ENCODE peak calls at places on chromosomes 3 and 15, in six cellular contexts. N is GM04504, R is cardiac septum, L is cardiac muscle cell, Q is right lobe of liver, D is NCI-H1930. Z is an unnamed sample.

GRCh38 chr15:88982304-88982945 is 69.2 kb upstream of the MFGE8 start:
- DNase-seq in N (peak), R (peak), L (no peak), Q (no peak), D (no peak), Z (no peak)

GRCh38 chr3:145648396-145648795 is 512.6 kb downstream of the PLOD2 start:
- DNase-seq in N (no peak), R (no peak), L (no peak), Q (no peak), D (no peak), Z (no peak)

GRCh38 chr3:191330309-191330712 is at the start of gene UTS2B:
- DNase-seq in N (peak), R (no peak), L (no peak), Q (no peak), D (no peak), Z (no peak)

GRCh38 chr3:108953210-108953609 is 469 bp downstream of the GUCA1C start:
- DNase-seq in N (no peak), R (no peak), L (no peak), Q (no peak), D (no peak), Z (no peak)

GRCh38 chr3:146093928-146094327 is 67.1 kb downstream of the PLOD2 start:
- DNase-seq in N (no peak), R (no peak), L (no peak), Q (peak), D (no peak), Z (no peak)

GRCh38 chr3:117809157-117810081 is 1099.8 kb downstream of the TUSC7 start:
- DNase-seq in N (no peak), R (no peak), L (no peak), Q (no peak), D (no peak), Z (no peak)

GRCh38 chr15:32959077-32959476 is 235.4 kb downstream of the FMN1 start:
- DNase-seq in N (no peak), R (no peak), L (no peak), Q (no peak), D (no peak), Z (no peak)

GRCh38 chr15:99446565-99447496 is 119.0 kb upstream of the MEF2A start:
- DNase-seq in N (no peak), R (no peak), L (no peak), Q (no peak), D (no peak), Z (no peak)

GRCh38 chr15:60838206-60838605 is 359.3 kb upstream of the ICE2 start:
- DNase-seq in N (no peak), R (no peak), L (no peak), Q (no peak), D (no peak), Z (no peak)

GRCh38 chr15:101000271-101000681 is 81.1 kb downstream of the LRRK1 start:
- DNase-seq in N (peak), R (no peak), L (no peak), Q (no peak), D (no peak), Z (no peak)

GRCh38 chr3:124558898-124559649 is 171.2 kb upstream of the UMPS start:
- DNase-seq in N (peak), R (peak), L (peak), Q (peak), D (no peak), Z (peak)

GRCh38 chr3:18424213-18424861 is 802 bp downstream of the SATB1 start:
- DNase-seq in N (no peak), R (no peak), L (no peak), Q (no peak), D (no peak), Z (peak)

GRCh38 chr15:76376816-76377215 is 40.2 kb downstream of the ISL2 start:
- DNase-seq in N (no peak), R (no peak), L (peak), Q (no peak), D (no peak), Z (no peak)

GRCh38 chr3:181687190-181687589 is 24.5 kb upstream of the SOX2 start:
- DNase-seq in N (no peak), R (no peak), L (no peak), Q (no peak), D (no peak), Z (no peak)

GRCh38 chr3:132253262-132253878 is 63.8 kb upstream of the ACP3 start:
- DNase-seq in N (peak), R (no peak), L (peak), Q (no peak), D (no peak), Z (no peak)

GRCh38 chr3:36477655-36478054 is 97.4 kb downstream of the STAC start:
- DNase-seq in N (peak), R (no peak), L (no peak), Q (no peak), D (no peak), Z (no peak)

GRCh38 chr3:26963356-26963742 is 340.8 kb downstream of the LRRC3B start:
- DNase-seq in N (no peak), R (no peak), L (no peak), Q (no peak), D (no peak), Z (no peak)

GRCh38 chr15:83613146-83613635 is 40.7 kb upstream of the ADAMTSL3 start:
- DNase-seq in N (no peak), R (no peak), L (no peak), Q (no peak), D (no peak), Z (no peak)

GRCh38 chr3:21830541-21830940 is 79.5 kb upstream of the ZNF385D start:
- DNase-seq in N (no peak), R (no peak), L (no peak), Q (no peak), D (no peak), Z (no peak)

GRCh38 chr15:98948456-98948855 is 59.1 kb downstream of the PGPEP1L start:
- DNase-seq in N (no peak), R (no peak), L (no peak), Q (no peak), D (no peak), Z (no peak)

GRCh38 chr15:87362531-87362930 is 894.0 kb downstream of the NTRK3 start:
- DNase-seq in N (no peak), R (no peak), L (no peak), Q (no peak), D (no peak), Z (no peak)

GRCh38 chr3:82802501-82802900 is 1041.1 kb upstream of the GBE1 start:
- DNase-seq in N (no peak), R (no peak), L (no peak), Q (no peak), D (no peak), Z (no peak)

GRCh38 chr3:60757724-60758123 is 493.5 kb downstream of the FHIT start:
- DNase-seq in N (no peak), R (no peak), L (no peak), Q (no peak), D (no peak), Z (no peak)